ENCODE peak calls at places on chromosomes 1 and 21, in six cellular contexts. F is bronchial epithelial cell, I is PC-3, P is colonic mucosa, S is lung, E is fibroblast of the aortic adventitia. B is an unnamed sample.

GRCh38 chr1:93575586-93576271 is 105.9 kb downstream of the BCAR3 start:
- DNase-seq in F (peak), I (no peak), E (no peak), P (no peak), S (no peak), B (no peak)

GRCh38 chr21:31929548-31929947 is 56.7 kb downstream of the HUNK start:
- DNase-seq in P (no peak), F (no peak), I (no peak), S (no peak), E (no peak), B (no peak)

GRCh38 chr1:171254859-171255258 is 6.6 kb downstream of the FMO1 start:
- DNase-seq in P (no peak), E (no peak), S (no peak), I (peak), F (peak), B (no peak)

GRCh38 chr1:87435484-87435883 is 106.8 kb downstream of the LMO4 start:
- DNase-seq in P (no peak), I (peak), E (peak), S (no peak), F (peak), B (no peak)

GRCh38 chr1:226121587-226122400 is 59.3 kb downstream of the H3-3A start:
- DNase-seq in S (peak), F (no peak), I (peak), P (peak), E (no peak), B (no peak)

GRCh38 chr1:236394905-236395779 is 1.1 kb downstream of the EDARADD start:
- DNase-seq in F (peak), S (no peak), I (peak), E (peak), P (peak), B (no peak)

GRCh38 chr1:179091691-179092165 is 9.9 kb downstream of the TOR3A start:
- DNase-seq in P (no peak), S (peak), F (no peak), I (no peak), E (peak), B (no peak)

GRCh38 chr1:14334336-14335176 is 263.9 kb upstream of the KAZN start:
- DNase-seq in E (peak), I (peak), S (no peak), F (no peak), P (peak), B (no peak)

GRCh38 chr1:200890818-200891773 is 3.6 kb upstream of the INAVA start:
- DNase-seq in E (peak), S (no peak), I (peak), F (no peak), P (peak), B (no peak)

GRCh38 chr1:154962795-154963330 is 1.3 kb upstream of the PYGO2 start:
- DNase-seq in E (no peak), S (no peak), P (no peak), I (no peak), F (no peak), B (no peak)

GRCh38 chr1:163656367-163656766 is 334.6 kb downstream of the NUF2 start:
- DNase-seq in S (no peak), P (no peak), I (no peak), E (peak), F (no peak), B (no peak)

GRCh38 chr1:154707901-154708514 is 100.0 kb upstream of the ADAR start:
- DNase-seq in S (no peak), F (peak), P (no peak), E (no peak), I (no peak), B (no peak)

GRCh38 chr1:93251966-93252365 is 71.4 kb downstream of the CCDC18 start:
- DNase-seq in I (no peak), F (no peak), S (no peak), P (no peak), E (no peak), B (no peak)

GRCh38 chr1:29800522-29800956 is 564.2 kb downstream of the PTPRU start:
- DNase-seq in E (no peak), F (peak), S (peak), I (peak), P (no peak), B (no peak)

GRCh38 chr1:193905288-193906085 is 719.1 kb upstream of the B3GALT2 start:
- DNase-seq in I (peak), E (no peak), P (no peak), S (no peak), F (no peak), B (no peak)

GRCh38 chr1:216555653-216556052 is 132.4 kb upstream of the USH2A start:
- DNase-seq in S (no peak), I (no peak), E (no peak), F (no peak), P (no peak), B (no peak)

GRCh38 chr1:30659702-30660101 is 63.7 kb downstream of the MATN1 start:
- DNase-seq in P (no peak), S (no peak), E (no peak), I (no peak), F (no peak), B (no peak)

GRCh38 chr1:33120436-33121231 is 39.7 kb downstream of the AZIN2 start:
- DNase-seq in P (no peak), F (peak), I (peak), E (no peak), S (no peak), B (no peak)

GRCh38 chr21:16841917-16842316 is 670.9 kb upstream of the CXADR start:
- DNase-seq in F (no peak), P (no peak), I (no peak), E (no peak), S (no peak), B (no peak)

GRCh38 chr1:151255381-151255780 is 847 bp downstream of the PSMD4 start:
- DNase-seq in F (peak), S (no peak), E (no peak), I (peak), P (no peak), B (no peak)

GRCh38 chr1:235999259-235999925 is 65.5 kb downstream of the NID1 start:
- DNase-seq in P (no peak), I (peak), F (peak), S (no peak), E (peak), B (no peak)

GRCh38 chr1:227947678-227948492 is at the start of gene WNT9A:
- DNase-seq in P (peak), F (peak), E (peak), S (no peak), I (peak), B (no peak)

GRCh38 chr1:31792541-31792940 is 23.3 kb downstream of the SPOCD1 start:
- DNase-seq in F (no peak), P (no peak), E (no peak), I (no peak), S (no peak), B (no peak)

GRCh38 chr1:15934211-15935055 is 41.5 kb downstream of the ZBTB17 start:
- DNase-seq in I (no peak), S (no peak), F (no peak), P (no peak), E (no peak), B (no peak)
- H3K4me3 ChIP-seq in I (no peak), S (no peak), F (no peak), P (no peak), E (no peak), B (no peak)

GRCh38 chr1:85396194-85396593 is 68.8 kb downstream of the DDAH1 start:
- DNase-seq in S (no peak), E (no peak), F (no peak), I (no peak), P (no peak), B (no peak)

GRCh38 chr1:85397490-85398044 is 67.4 kb downstream of the DDAH1 start:
- DNase-seq in S (no peak), F (no peak), I (no peak), E (no peak), P (no peak), B (no peak)

GRCh38 chr1:85393490-85393889 is 71.5 kb downstream of the DDAH1 start:
- DNase-seq in F (no peak), I (no peak), E (no peak), P (no peak), S (no peak), B (no peak)

GRCh38 chr1:85394130-85394529 is 70.8 kb downstream of the DDAH1 start:
- DNase-seq in I (no peak), F (no peak), P (no peak), S (no peak), E (no peak), B (no peak)

DNA sequence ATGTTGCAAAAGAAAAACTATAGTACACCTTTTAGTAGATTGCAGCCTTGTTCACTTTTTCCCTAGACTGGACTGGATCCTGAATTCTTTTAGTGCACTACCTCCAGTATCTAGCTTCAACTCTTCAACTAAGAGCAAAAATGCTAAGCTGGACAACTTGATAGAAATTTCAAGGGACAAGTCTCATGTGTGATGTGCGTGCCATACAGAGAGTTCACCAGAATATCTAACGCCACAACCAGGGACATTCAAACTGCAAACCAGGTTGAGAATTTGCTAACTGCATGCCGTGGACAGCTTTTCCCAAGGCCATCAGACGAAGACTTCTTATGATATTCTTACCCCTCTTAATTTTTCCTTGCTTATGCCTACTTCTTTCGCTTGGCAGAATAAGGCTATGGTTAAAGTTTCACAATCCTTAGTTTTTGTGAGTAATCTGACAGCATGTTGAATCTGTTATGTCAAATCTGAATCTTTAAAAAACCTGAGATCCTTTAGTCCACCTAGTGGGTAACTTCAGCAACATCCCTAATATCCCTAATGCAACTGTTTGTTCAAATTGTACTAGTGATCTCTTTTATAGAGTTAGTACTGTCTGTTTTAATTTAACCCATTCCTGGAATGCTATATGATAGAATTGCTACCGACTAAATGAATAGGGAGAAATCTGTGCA is 66.4 kb downstream of the DDAH1 start:
- DNase-seq in I (peak), P (no peak), F (peak), S (no peak), E (peak), B (no peak)
- TF ChIP-seq CTCF in I (peak), P (no peak), F (peak), S (no peak), E (peak), B (peak)

GRCh38 chr1:153677718-153678518 is 570 bp upstream of the NPR1 start:
- DNase-seq in S (peak), E (peak), F (peak), P (peak), I (peak), B (no peak)
- H3K4me3 ChIP-seq in S (peak), E (peak), F (peak), P (peak), I (peak), B (no peak)

GRCh38 chr1:187041104-187041503 is 212.4 kb downstream of the PLA2G4A start:
- DNase-seq in P (no peak), E (no peak), I (no peak), F (no peak), S (no peak), B (no peak)
- TF ChIP-seq CTCF in P (no peak), E (no peak), I (no peak), F (no peak), S (no peak), B (no peak)

GRCh38 chr1:234970371-234970730 is 158.3 kb downstream of the TOMM20 start:
- DNase-seq in P (no peak), F (no peak), I (no peak), E (peak), S (no peak), B (no peak)
- H3K4me3 ChIP-seq in P (no peak), F (no peak), I (no peak), E (no peak), S (no peak), B (no peak)

DNA sequence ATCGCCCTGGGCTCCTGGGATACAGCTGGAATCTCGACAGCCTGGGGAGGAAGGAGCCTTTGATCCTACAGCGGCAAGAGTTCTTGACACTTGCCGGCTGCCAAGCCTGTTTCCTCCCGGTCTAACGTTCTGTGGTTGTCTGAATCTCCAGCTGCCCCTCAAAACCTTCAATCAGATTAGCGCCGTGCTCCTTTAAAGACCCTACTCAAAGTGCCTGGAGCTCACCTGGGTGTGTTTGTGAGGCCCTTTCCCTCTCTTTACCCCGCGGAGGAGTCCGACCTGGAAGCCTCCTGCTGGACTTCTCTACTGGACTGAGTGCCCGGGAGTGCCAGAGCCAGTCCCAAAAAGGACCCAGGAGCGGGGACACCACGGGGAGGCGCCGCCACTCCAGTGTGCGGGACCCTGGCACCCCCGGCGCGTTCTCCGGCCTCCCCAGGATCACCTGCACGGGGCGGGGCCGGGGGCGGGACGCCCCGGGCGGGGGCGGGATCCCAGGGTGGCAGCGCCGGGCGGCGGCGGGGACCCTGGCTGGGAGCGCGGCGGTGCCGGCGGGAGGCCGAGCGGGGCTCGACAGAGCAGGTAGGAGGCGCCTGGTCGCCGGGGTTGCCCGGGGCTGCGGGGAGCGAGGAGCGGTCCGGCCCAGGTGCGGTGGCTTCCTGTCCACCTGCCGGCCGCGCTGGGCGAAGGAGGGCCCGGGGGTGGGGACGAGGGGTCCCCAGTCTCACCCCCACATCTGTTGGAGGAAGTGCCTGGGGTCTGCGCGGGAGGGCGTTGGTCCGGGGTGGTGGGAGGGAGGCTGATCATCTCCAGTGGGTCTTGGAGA is at the start of gene NCMAP:
- DNase-seq in F (no peak), I (peak), E (no peak), P (peak), S (peak), B (no peak)
- TF ChIP-seq CTCF in F (no peak), I (peak), E (no peak), P (no peak), S (no peak), B (no peak)

B was measured in LNCaP clone FGC.